ENCODE peak calls at places on chromosomes 12 and 14, in nine cellular contexts. L, J, U, S, N, P, C, R and Y are unnamed samples. For H3K4me1, the result is how much of the 10 kb centered on the place peaks cover.

GRCh38 chr14:92770454-92770853 is 22.0 kb upstream of the LGMN start:
- DNase-seq in U (no peak), L (no peak), S (no peak), R (no peak), P (no peak), C (no peak), J (no peak), N (no peak), Y (no peak)

GRCh38 chr12:99898645-99899044 is 86.1 kb downstream of the ANKS1B start:
- DNase-seq in R (no peak), L (no peak), C (no peak), P (no peak), U (no peak), S (no peak), N (no peak), J (no peak), Y (no peak)

GRCh38 chr14:53055003-53055402 is 98.1 kb downstream of the DDHD1 start:
- DNase-seq in J (no peak), C (peak), P (no peak), R (peak), S (peak), N (no peak), L (no peak), U (no peak), Y (no peak)

GRCh38 chr14:22427771-22428228 is 161.2 kb downstream of the DAD1 start:
- DNase-seq in N (no peak), S (peak), U (peak), L (no peak), R (peak), P (peak), C (peak), J (peak), Y (no peak)

GRCh38 chr12:77746108-77746507 is 84.6 kb upstream of the NAV3 start:
- DNase-seq in S (peak), R (no peak), N (no peak), L (no peak), U (no peak), J (no peak), P (no peak), C (peak), Y (no peak)

GRCh38 chr12:44829045-44829444 is 47.1 kb downstream of the NELL2 start:
- DNase-seq in R (no peak), U (no peak), P (no peak), S (no peak), C (no peak), L (no peak), N (no peak), J (no peak), Y (no peak)

GRCh38 chr12:50003595-50003994 is 21.7 kb downstream of the RACGAP1 start:
- DNase-seq in S (no peak), L (no peak), C (peak), J (no peak), P (no peak), N (no peak), R (no peak), U (no peak), Y (no peak)

GRCh38 chr12:105733579-105733978 is 403.1 kb downstream of the C12orf75 start:
- DNase-seq in R (no peak), U (no peak), C (no peak), N (no peak), L (no peak), J (no peak), S (no peak), P (no peak), Y (no peak)

GRCh38 chr14:48398675-48399282 is 723.4 kb upstream of the MDGA2 start:
- DNase-seq in L (no peak), R (peak), P (no peak), N (no peak), U (no peak), J (no peak), S (peak), C (peak), Y (no peak)

GRCh38 chr12:27779837-27780611 is at the start of the genes KLHL42 and MANSC4:
- DNase-seq in C (peak), R (peak), N (peak), P (peak), L (peak), U (peak), J (peak), S (peak), Y (peak)

GRCh38 chr14:100533647-100534485 is 53.4 kb downstream of the BEGAIN start:
- DNase-seq in S (no peak), C (no peak), J (peak), L (peak), U (no peak), R (no peak), P (peak), N (peak), Y (peak)

GRCh38 chr14:77843155-77843554 is 43.2 kb downstream of the ADCK1 start:
- DNase-seq in R (no peak), N (no peak), J (no peak), L (no peak), C (no peak), U (no peak), S (no peak), P (no peak), Y (no peak)

GRCh38 chr14:89767861-89768268 is 186.7 kb downstream of the EFCAB11 start:
- DNase-seq in L (no peak), U (no peak), R (peak), P (no peak), C (peak), N (no peak), J (no peak), S (peak), Y (no peak)

GRCh38 chr14:61257469-61258057 is 23.6 kb downstream of the TMEM30B start:
- DNase-seq in S (no peak), N (no peak), L (no peak), C (no peak), R (no peak), J (no peak), U (no peak), P (no peak), Y (no peak)

GRCh38 chr12:130080205-130080604 is 82.1 kb upstream of the FZD10 start:
- DNase-seq in L (no peak), S (no peak), P (no peak), N (no peak), J (no peak), C (no peak), R (no peak), U (no peak), Y (no peak)

GRCh38 chr14:54572316-54572715 is 5.4 kb downstream of the SAMD4A start:
- DNase-seq in C (peak), N (no peak), P (no peak), R (peak), U (no peak), L (no peak), S (peak), J (no peak), Y (no peak)

GRCh38 chr14:30519961-30520360 is 39.0 kb upstream of the G2E3 start:
- DNase-seq in N (no peak), J (no peak), S (no peak), C (no peak), R (no peak), U (no peak), P (no peak), L (no peak), Y (no peak)

GRCh38 chr12:15163577-15163976 is 57.6 kb downstream of the RERG start:
- DNase-seq in S (no peak), N (no peak), L (no peak), P (no peak), R (no peak), J (no peak), C (no peak), U (no peak), Y (no peak)

GRCh38 chr12:46224401-46224800 is 44.4 kb downstream of the SLC38A1 start:
- DNase-seq in P (peak), J (peak), C (peak), N (no peak), R (no peak), U (peak), S (no peak), L (peak), Y (no peak)

GRCh38 chr14:88919502-88919901 is 95.1 kb downstream of the TTC8 start:
- DNase-seq in R (no peak), P (no peak), N (no peak), L (no peak), U (no peak), S (peak), J (no peak), C (no peak), Y (no peak)

GRCh38 chr12:44774815-44775411 is 101.2 kb downstream of the NELL2 start:
- DNase-seq in U (no peak), L (no peak), P (no peak), R (peak), S (peak), J (no peak), C (peak), N (no peak), Y (peak)

GRCh38 chr14:102659797-102660196 is 67.3 kb downstream of the RCOR1 start:
- DNase-seq in S (peak), N (no peak), J (no peak), P (no peak), U (no peak), L (no peak), R (no peak), C (peak), Y (no peak)

GRCh38 chr14:21023817-21024667 is 819 bp downstream of the NDRG2 start:
- DNase-seq in P (no peak), L (peak), N (no peak), J (no peak), S (no peak), R (no peak), C (no peak), U (no peak), Y (no peak)

GRCh38 chr12:50201987-50202521 is 34.9 kb upstream of the CERS5 start:
- DNase-seq in P (no peak), C (peak), S (peak), R (no peak), U (no peak), L (no peak), N (no peak), J (no peak), Y (no peak)

GRCh38 chr14:61598980-61599379 is 96.3 kb upstream of the HIF1A start:
- DNase-seq in U (no peak), L (no peak), C (no peak), R (no peak), J (no peak), P (no peak), S (no peak), N (no peak), Y (no peak)

GRCh38 chr14:64035143-64035542 is 182.3 kb downstream of the SYNE2 start:
- DNase-seq in U (no peak), N (no peak), S (no peak), J (no peak), C (peak), P (no peak), L (no peak), R (no peak), Y (no peak)

GRCh38 chr14:92613008-92613658 is 99.6 kb downstream of the RIN3 start:
- DNase-seq in S (no peak), U (peak), L (no peak), P (peak), N (no peak), R (peak), J (no peak), C (peak), Y (peak)

GRCh38 chr12:19529933-19530630 is 90.8 kb downstream of the AEBP2 start:
- DNase-seq in J (no peak), P (no peak), L (no peak), S (no peak), C (peak), R (no peak), U (no peak), N (no peak), Y (no peak)

GRCh38 chr12:53071591-53072551 is 7.3 kb downstream of the SPRYD3 start:
- DNase-seq in N (peak), S (no peak), P (peak), C (no peak), R (peak), U (peak), L (peak), J (peak), Y (no peak)

GRCh38 chr12:46265734-46266133 is 3.1 kb downstream of the SLC38A1 start:
- DNase-seq in S (no peak), L (no peak), N (no peak), C (no peak), R (no peak), U (no peak), J (no peak), P (no peak), Y (no peak)

GRCh38 chr14:72925171-72925759 is 999 bp upstream of the DCAF4 start:
- DNase-seq in N (no peak), R (no peak), J (no peak), S (no peak), C (no peak), U (peak), P (no peak), L (no peak), Y (no peak)

GRCh38 chr14:95255487-95255886 is 64.2 kb downstream of the CLMN start:
- DNase-seq in L (no peak), J (no peak), U (peak), C (peak), R (peak), S (peak), N (peak), P (no peak), Y (no peak)

GRCh38 chr12:32454075-32454474 is 54.7 kb downstream of the FGD4 start:
- DNase-seq in U (no peak), J (no peak), R (peak), S (peak), C (peak), N (no peak), P (no peak), L (no peak), Y (no peak)

GRCh38 chr12:128693771-128694170 is 130.0 kb downstream of the SLC15A4 start:
- DNase-seq in S (no peak), L (no peak), J (no peak), P (no peak), R (no peak), U (no peak), C (no peak), N (no peak), Y (no peak)

DNA sequence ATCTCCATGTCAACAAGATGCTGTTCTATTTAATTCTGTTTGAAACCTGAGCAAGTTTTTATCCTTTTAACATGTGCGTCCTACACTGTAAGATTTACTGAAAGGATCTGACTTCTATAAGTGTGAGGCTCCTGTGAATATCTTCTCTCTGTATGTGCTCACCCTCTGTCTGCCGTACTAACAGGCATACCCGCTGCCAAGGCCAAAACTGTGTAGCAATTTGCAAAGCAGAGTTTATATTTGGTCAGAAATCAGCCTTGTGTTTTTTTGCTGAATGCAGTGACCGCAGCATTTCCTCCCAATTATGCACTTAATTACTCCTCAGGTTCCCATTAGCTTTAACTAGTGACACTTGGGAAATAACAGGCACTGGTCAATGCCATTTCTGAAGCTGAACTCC is 12.3 kb downstream of the CHST11 start:
- DNase-seq in N (no peak), L (no peak), S (no peak), P (no peak), U (no peak), J (no peak), R (no peak), C (no peak), Y (no peak)
- H3K4me1 ChIP-seq in N (under half), L (under half), S (under half), P (under half), U (under half), J (under half), R (under half), C (under half), Y (half or more)

DNA sequence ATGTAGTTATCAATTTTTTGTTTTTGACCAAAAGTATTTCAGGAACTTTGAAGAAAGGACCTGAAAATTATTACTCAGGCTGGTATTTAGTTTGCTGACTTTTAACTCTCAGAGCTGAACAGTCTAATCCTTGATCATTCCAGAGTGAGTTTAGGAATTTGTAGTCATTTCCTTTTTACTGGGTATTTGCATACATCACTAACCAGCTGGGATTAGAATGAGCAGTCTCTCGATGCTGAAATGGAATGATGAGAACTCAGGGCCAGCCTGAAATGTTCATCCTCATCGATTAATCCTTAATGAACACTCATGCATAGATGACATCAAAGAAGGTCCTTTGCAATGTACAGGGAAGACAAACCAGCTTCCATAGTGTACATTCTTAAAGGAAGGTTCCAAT is 14.8 kb downstream of the FBXL14 start:
- DNase-seq in R (peak), S (no peak), P (no peak), J (no peak), N (no peak), C (peak), U (no peak), L (no peak), Y (no peak)
- H3K4me1 ChIP-seq in R (half or more), S (under half), P (half or more), J (under half), N (under half), C (under half), U (under half), L (under half), Y (under half)

GRCh38 chr14:32382704-32383103 is 53.6 kb downstream of the AKAP6 start:
- DNase-seq in P (no peak), N (no peak), U (no peak), R (peak), J (no peak), L (no peak), S (peak), C (peak), Y (no peak)

GRCh38 chr14:32384464-32384863 is 55.4 kb downstream of the AKAP6 start:
- DNase-seq in J (no peak), L (no peak), S (no peak), U (no peak), P (no peak), N (no peak), R (no peak), C (no peak), Y (no peak)

GRCh38 chr14:32379447-32379846 is 50.3 kb downstream of the AKAP6 start:
- DNase-seq in S (no peak), R (no peak), N (no peak), U (no peak), J (no peak), L (no peak), C (no peak), P (no peak), Y (no peak)

GRCh38 chr14:32383337-32384009 is 54.4 kb downstream of the AKAP6 start:
- DNase-seq in N (no peak), U (no peak), J (no peak), P (no peak), C (peak), S (no peak), R (no peak), L (no peak), Y (no peak)

GRCh38 chr14:32381869-32382268 is 52.8 kb downstream of the AKAP6 start:
- DNase-seq in N (no peak), U (no peak), P (no peak), C (no peak), L (no peak), S (peak), J (no peak), R (no peak), Y (no peak)
- H3K4me1 ChIP-seq in N (under half), U (under half), P (under half), C (under half), L (under half), S (under half), J (under half), R (under half), Y (under half)

GRCh38 chr12:102195826-102196225 is 1.8 kb downstream of the PMCH start:
- DNase-seq in L (no peak), R (no peak), S (no peak), J (no peak), P (no peak), C (no peak), N (no peak), U (no peak), Y (no peak)

GRCh38 chr12:102204025-102204424 is 6.4 kb upstream of the PMCH start:
- DNase-seq in C (no peak), N (no peak), J (no peak), R (no peak), S (no peak), P (no peak), U (no peak), L (no peak), Y (no peak)

GRCh38 chr12:102197789-102198188 is at the start of gene PMCH:
- DNase-seq in C (peak), N (no peak), L (no peak), P (no peak), J (no peak), U (no peak), R (no peak), S (peak), Y (no peak)

GRCh38 chr12:102202556-102202955 is 4.9 kb upstream of the PMCH start:
- DNase-seq in U (no peak), C (no peak), S (no peak), J (no peak), L (no peak), R (no peak), N (no peak), P (no peak), Y (no peak)

GRCh38 chr12:102201662-102202061 is 4.0 kb upstream of the PMCH start:
- DNase-seq in J (no peak), C (no peak), L (no peak), N (no peak), U (no peak), S (no peak), P (no peak), R (no peak), Y (no peak)
- H3K4me1 ChIP-seq in J (under half), C (under half), L (under half), N (under half), U (under half), S (under half), P (under half), R (under half), Y (under half)

GRCh38 chr12:65220761-65221160 is 51.4 kb downstream of the LEMD3 start:
- DNase-seq in N (no peak), U (no peak), P (no peak), R (no peak), L (no peak), J (no peak), S (no peak), C (no peak), Y (no peak)

GRCh38 chr12:65215449-65215848 is 46.1 kb downstream of the LEMD3 start:
- DNase-seq in C (no peak), L (no peak), P (no peak), U (no peak), N (no peak), J (no peak), S (no peak), R (no peak), Y (no peak)

GRCh38 chr12:65217127-65217526 is 47.7 kb downstream of the LEMD3 start:
- DNase-seq in R (no peak), S (no peak), U (no peak), N (no peak), L (no peak), P (no peak), C (no peak), J (no peak), Y (no peak)
- H3K4me1 ChIP-seq in R (under half), S (under half), U (under half), N (under half), L (under half), P (under half), C (under half), J (under half), Y (under half)

GRCh38 chr14:105019861-105020814 is 745 bp downstream of the CDCA4 start:
- DNase-seq in L (no peak), N (peak), U (no peak), S (no peak), P (no peak), J (no peak), C (peak), R (peak), Y (peak)

GRCh38 chr14:105023144-105023543 is 2.3 kb upstream of the CDCA4 start:
- DNase-seq in P (no peak), U (no peak), S (no peak), L (no peak), N (no peak), R (no peak), J (no peak), C (no peak), Y (no peak)

GRCh38 chr14:105022276-105022670 is 1.4 kb upstream of the CDCA4 start:
- DNase-seq in J (no peak), L (no peak), C (no peak), R (no peak), P (no peak), N (no peak), S (no peak), U (no peak), Y (no peak)

GRCh38 chr14:105020815-105021655 is at the start of gene CDCA4:
- DNase-seq in J (peak), N (peak), P (peak), R (peak), L (peak), C (peak), U (peak), S (peak), Y (peak)

DNA sequence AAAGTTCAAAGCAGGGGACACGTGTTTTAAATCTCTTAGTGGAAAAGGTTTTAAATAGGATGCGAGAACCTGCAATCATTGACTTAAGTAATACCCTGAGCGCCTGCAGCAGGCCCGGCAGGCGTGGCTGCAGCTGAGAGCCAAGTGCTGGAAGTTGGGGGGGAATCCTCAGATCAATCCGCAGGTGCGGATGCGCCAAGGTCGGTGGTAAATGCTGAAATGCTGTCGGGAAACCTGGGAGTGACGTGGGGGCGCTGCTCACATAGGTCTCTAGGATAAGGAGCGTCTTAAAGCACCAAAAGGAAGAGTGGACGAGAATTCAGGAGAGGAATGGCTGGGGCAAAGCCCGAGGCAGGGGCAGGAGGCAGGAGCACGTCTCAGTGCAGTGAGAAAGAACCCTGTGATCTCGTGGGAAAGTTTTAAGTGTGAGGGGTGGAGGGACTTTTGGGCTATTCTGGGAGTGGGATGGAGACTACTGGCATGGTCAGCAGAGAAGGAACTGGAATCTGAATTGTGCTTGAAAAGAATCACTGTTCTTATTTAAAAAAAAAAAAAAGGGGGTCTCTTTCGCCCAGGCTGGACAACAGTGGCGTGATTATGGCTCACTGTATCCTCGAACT is 883 bp upstream of the CDCA4 start:
- DNase-seq in P (no peak), R (peak), U (peak), C (peak), N (peak), S (peak), J (no peak), L (no peak), Y (peak)
- H3K4me1 ChIP-seq in P (under half), R (under half), U (under half), C (under half), N (under half), S (half or more), J (under half), L (under half), Y (under half)